ENCODE peak calls at places on chromosomes 16 and 17, in four cellular contexts. One of them, this sample, is unnamed.

GRCh38 chr17:41308918-41309359 is at the start of gene KRTAP16-1:
- DNase-seq in HS-27A: no peak
- DNase-seq in HTR-8/SVneo: no peak
- DNase-seq in activated T-cell treated with anti-CD3 and anti-CD28 coated beads for 1 hour: peak; percentile 38
- DNase-seq in this sample: no peak

GRCh38 chr17:77445908-77446535 is 305.3 kb downstream of the SEC14L1 start:
- DNase-seq in HS-27A: no peak
- DNase-seq in HTR-8/SVneo: no peak
- DNase-seq in activated T-cell treated with anti-CD3 and anti-CD28 coated beads for 1 hour: no peak
- DNase-seq in this sample: peak; percentile 59

GRCh38 chr16:29943846-29944669 is 17.8 kb upstream of the TMEM219 start:
- DNase-seq in HTR-8/SVneo: peak; percentile 94
- DNase-seq in activated T-cell treated with anti-CD3 and anti-CD28 coated beads for 1 hour: no peak
- DNase-seq in HS-27A: peak; percentile 94
- DNase-seq in this sample: peak; percentile 99

GRCh38 chr16:84617068-84617630 is 729 bp downstream of the COTL1 start:
- DNase-seq in HTR-8/SVneo: no peak
- DNase-seq in activated T-cell treated with anti-CD3 and anti-CD28 coated beads for 1 hour: no peak
- DNase-seq in HS-27A: no peak
- DNase-seq in this sample: no peak

GRCh38 chr16:3183445-3184139 is 4.4 kb upstream of the OR1F1 start:
- DNase-seq in activated T-cell treated with anti-CD3 and anti-CD28 coated beads for 1 hour: no peak
- DNase-seq in HTR-8/SVneo: no peak
- DNase-seq in HS-27A: no peak
- DNase-seq in this sample: peak; percentile 28

GRCh38 chr16:50338371-50339231 is 30.2 kb downstream of the BRD7 start:
- DNase-seq in HS-27A: no peak
- DNase-seq in activated T-cell treated with anti-CD3 and anti-CD28 coated beads for 1 hour: no peak
- DNase-seq in HTR-8/SVneo: no peak
- DNase-seq in this sample: peak; percentile 41

GRCh38 chr16:56742030-56742984 is 12.4 kb downstream of the NUP93 start:
- DNase-seq in HTR-8/SVneo: peak; percentile 49
- DNase-seq in activated T-cell treated with anti-CD3 and anti-CD28 coated beads for 1 hour: no peak
- DNase-seq in HS-27A: peak; percentile 50
- DNase-seq in this sample: peak; percentile 83

GRCh38 chr17:79826210-79826680 is 13.0 kb downstream of the CBX4 start:
- DNase-seq in activated T-cell treated with anti-CD3 and anti-CD28 coated beads for 1 hour: no peak
- DNase-seq in HS-27A: no peak
- DNase-seq in HTR-8/SVneo: no peak
- DNase-seq in this sample: no peak

GRCh38 chr16:57380671-57381462 is 8.6 kb downstream of the CX3CL1 start:
- DNase-seq in activated T-cell treated with anti-CD3 and anti-CD28 coated beads for 1 hour: no peak
- DNase-seq in HTR-8/SVneo: no peak
- DNase-seq in HS-27A: no peak
- DNase-seq in this sample: no peak

GRCh38 chr17:78892520-78892919 is 10.5 kb downstream of the CEP295NL start:
- DNase-seq in HS-27A: no peak
- DNase-seq in HTR-8/SVneo: no peak
- DNase-seq in activated T-cell treated with anti-CD3 and anti-CD28 coated beads for 1 hour: no peak
- DNase-seq in this sample: no peak

GRCh38 chr17:28371245-28372202 is at the start of gene SARM1:
- DNase-seq in activated T-cell treated with anti-CD3 and anti-CD28 coated beads for 1 hour: peak; percentile 72
- DNase-seq in HTR-8/SVneo: peak; percentile 96
- DNase-seq in HS-27A: peak; percentile 56
- DNase-seq in this sample: peak; percentile 89

GRCh38 chr16:3356118-3356517 is 429 bp downstream of the OR2C1 start:
- DNase-seq in HS-27A: no peak
- DNase-seq in HTR-8/SVneo: no peak
- DNase-seq in activated T-cell treated with anti-CD3 and anti-CD28 coated beads for 1 hour: no peak
- DNase-seq in this sample: no peak

GRCh38 chr17:47993964-47994363 is 23.1 kb downstream of the CDK5RAP3 start:
- DNase-seq in HS-27A: no peak
- DNase-seq in activated T-cell treated with anti-CD3 and anti-CD28 coated beads for 1 hour: no peak
- DNase-seq in HTR-8/SVneo: no peak
- DNase-seq in this sample: no peak

GRCh38 chr16:48810803-48811453 is 200.9 kb upstream of the N4BP1 start:
- DNase-seq in HS-27A: no peak
- DNase-seq in activated T-cell treated with anti-CD3 and anti-CD28 coated beads for 1 hour: no peak
- DNase-seq in HTR-8/SVneo: no peak
- DNase-seq in this sample: no peak

GRCh38 chr17:29733151-29733550 is 110.4 kb upstream of the CORO6 start:
- DNase-seq in activated T-cell treated with anti-CD3 and anti-CD28 coated beads for 1 hour: no peak
- DNase-seq in HS-27A: no peak
- DNase-seq in HTR-8/SVneo: no peak
- DNase-seq in this sample: no peak

GRCh38 chr16:29910819-29911675 is 10.8 kb downstream of the ASPHD1 start:
- DNase-seq in HS-27A: no peak
- DNase-seq in HTR-8/SVneo: no peak
- DNase-seq in activated T-cell treated with anti-CD3 and anti-CD28 coated beads for 1 hour: no peak
- DNase-seq in this sample: no peak

GRCh38 chr17:10435096-10435495 is 13.3 kb upstream of the MYH8 start:
- DNase-seq in activated T-cell treated with anti-CD3 and anti-CD28 coated beads for 1 hour: no peak
- DNase-seq in HTR-8/SVneo: peak; percentile 5
- DNase-seq in HS-27A: no peak
- DNase-seq in this sample: no peak

GRCh38 chr17:48990882-48991357 is 6.3 kb upstream of the IGF2BP1 start:
- DNase-seq in HTR-8/SVneo: no peak
- DNase-seq in activated T-cell treated with anti-CD3 and anti-CD28 coated beads for 1 hour: no peak
- DNase-seq in HS-27A: no peak
- DNase-seq in this sample: no peak

GRCh38 chr16:88914750-88915368 is 48.4 kb upstream of the PABPN1L start:
- DNase-seq in HTR-8/SVneo: no peak
- DNase-seq in activated T-cell treated with anti-CD3 and anti-CD28 coated beads for 1 hour: no peak
- DNase-seq in HS-27A: no peak
- DNase-seq in this sample: peak; percentile 62

GRCh38 chr17:40432864-40433528 is 10.3 kb upstream of the IGFBP4 start:
- DNase-seq in activated T-cell treated with anti-CD3 and anti-CD28 coated beads for 1 hour: no peak
- DNase-seq in HS-27A: no peak
- DNase-seq in HTR-8/SVneo: no peak
- DNase-seq in this sample: peak; percentile 81

GRCh38 chr17:83082899-83083367 is 3.5 kb downstream of the METRNL start:
- DNase-seq in HS-27A: no peak
- DNase-seq in activated T-cell treated with anti-CD3 and anti-CD28 coated beads for 1 hour: no peak
- DNase-seq in HTR-8/SVneo: no peak
- DNase-seq in this sample: no peak

GRCh38 chr17:42378597-42379594 is 9.3 kb downstream of the STAT3 start:
- DNase-seq in HTR-8/SVneo: no peak
- DNase-seq in HS-27A: no peak
- DNase-seq in activated T-cell treated with anti-CD3 and anti-CD28 coated beads for 1 hour: no peak
- DNase-seq in this sample: peak; percentile 42

GRCh38 chr16:83968891-83969672 is 1.0 kb downstream of the NECAB2 start:
- DNase-seq in activated T-cell treated with anti-CD3 and anti-CD28 coated beads for 1 hour: no peak
- DNase-seq in HS-27A: no peak
- DNase-seq in HTR-8/SVneo: no peak
- DNase-seq in this sample: no peak

GRCh38 chr17:38825762-38826247 is 684 bp upstream of the CWC25 start:
- DNase-seq in activated T-cell treated with anti-CD3 and anti-CD28 coated beads for 1 hour: no peak
- DNase-seq in HS-27A: no peak
- DNase-seq in HTR-8/SVneo: no peak
- DNase-seq in this sample: no peak